ENCODE peak calls at places on chromosomes 12 and 14, in eight cellular contexts. K is fibroblast of lung, M is GM23248, G is HCT116, P is PC-3, L is mammary epithelial cell, S is hepatocyte, I is MM.1S. Z is an unnamed sample.

GRCh38 chr14:92780444-92780843 is 13.7 kb upstream of the GOLGA5 start:
- DNase-seq in I (no peak), K (peak), M (peak), S (no peak), P (peak), G (no peak), L (peak), Z (no peak)

GRCh38 chr14:76129851-76130576 is 21.7 kb upstream of the GPATCH2L start:
- DNase-seq in L (no peak), M (no peak), I (no peak), P (no peak), K (no peak), G (no peak), S (no peak), Z (no peak)

GRCh38 chr12:13744566-13744965 is 236.8 kb downstream of the GRIN2B start:
- DNase-seq in M (no peak), K (no peak), P (no peak), L (no peak), G (no peak), S (no peak), I (no peak), Z (no peak)

GRCh38 chr12:132117558-132117875 is 26.6 kb downstream of the DDX51 start:
- DNase-seq in G (peak), P (no peak), K (no peak), M (no peak), I (no peak), L (no peak), S (no peak), Z (no peak)

GRCh38 chr12:47729233-47729632 is 3.9 kb upstream of the ENDOU start:
- DNase-seq in I (no peak), L (peak), G (no peak), P (peak), M (peak), K (peak), S (no peak), Z (no peak)

GRCh38 chr12:104573-105081 is 38.1 kb downstream of the IQSEC3 start:
- DNase-seq in L (no peak), S (peak), M (peak), I (no peak), G (no peak), P (no peak), K (no peak), Z (peak)

GRCh38 chr12:38956337-38956736 is 50.9 kb upstream of the CPNE8 start:
- DNase-seq in I (no peak), L (peak), K (peak), S (no peak), M (peak), P (peak), G (no peak), Z (no peak)

GRCh38 chr12:60281522-60281921 is 685.7 kb downstream of the SLC16A7 start:
- DNase-seq in L (no peak), K (no peak), P (no peak), M (no peak), I (no peak), S (no peak), G (no peak), Z (no peak)

GRCh38 chr14:65414961-65415589 is 2.5 kb downstream of the FUT8 start:
- DNase-seq in L (no peak), K (peak), S (peak), M (peak), I (peak), P (peak), G (no peak), Z (peak)

GRCh38 chr12:120060196-120060595 is 56.4 kb downstream of the RAB35 start:
- DNase-seq in K (no peak), S (no peak), G (no peak), L (peak), I (no peak), M (no peak), P (no peak), Z (no peak)

GRCh38 chr14:101876539-101876938 is 87.8 kb upstream of the DYNC1H1 start:
- DNase-seq in G (no peak), S (peak), M (peak), I (peak), P (no peak), K (peak), L (no peak), Z (peak)

GRCh38 chr12:62190921-62191746 is 69.1 kb upstream of the USP15 start:
- DNase-seq in P (no peak), L (no peak), G (no peak), S (peak), M (peak), I (no peak), K (no peak), Z (no peak)

GRCh38 chr14:99685061-99685995 is 1.2 kb downstream of the CYP46A1 start:
- DNase-seq in G (no peak), S (peak), L (no peak), P (no peak), I (no peak), M (no peak), K (no peak), Z (no peak)

GRCh38 chr14:59275668-59276067 is 87.2 kb downstream of the DAAM1 start:
- DNase-seq in L (peak), P (peak), M (peak), K (peak), G (peak), S (peak), I (no peak), Z (no peak)

GRCh38 chr12:53048780-53049401 is 974 bp upstream of the TNS2 start:
- DNase-seq in S (peak), P (no peak), I (no peak), K (peak), G (no peak), L (no peak), M (peak), Z (no peak)

GRCh38 chr14:34300330-34300729 is 161.7 kb downstream of the SPTSSA start:
- DNase-seq in P (no peak), S (no peak), K (no peak), G (no peak), I (no peak), L (no peak), M (no peak), Z (no peak)

GRCh38 chr12:23168459-23168858 is 543.5 kb downstream of the ETNK1 start:
- DNase-seq in P (no peak), I (no peak), S (no peak), K (no peak), G (no peak), L (no peak), M (no peak), Z (no peak)

GRCh38 chr14:21267431-21267845 is 1.8 kb downstream of the HNRNPC start:
- DNase-seq in S (no peak), L (peak), K (no peak), P (peak), G (no peak), M (peak), I (peak), Z (no peak)

GRCh38 chr12:58196971-58197370 is 255.6 kb downstream of the ATP23 start:
- DNase-seq in I (no peak), L (no peak), G (no peak), K (no peak), P (no peak), S (no peak), M (no peak), Z (no peak)

GRCh38 chr12:70854138-70854537 is 66.4 kb downstream of the PTPRR start:
- DNase-seq in L (no peak), K (no peak), S (no peak), G (no peak), P (no peak), M (peak), I (no peak), Z (no peak)

GRCh38 chr14:90523544-90523943 is 126.7 kb downstream of the CALM1 start:
- DNase-seq in G (no peak), P (peak), M (peak), K (peak), S (no peak), L (no peak), I (no peak), Z (no peak)

GRCh38 chr12:54030889-54031860 is 1.7 kb upstream of the HOXC5 start:
- DNase-seq in L (no peak), I (no peak), M (peak), K (peak), S (peak), P (no peak), G (no peak), Z (no peak)

GRCh38 chr14:92997343-92998061 is 74.6 kb downstream of the CHGA start:
- DNase-seq in G (no peak), S (no peak), K (no peak), P (no peak), M (peak), L (no peak), I (no peak), Z (no peak)

GRCh38 chr12:133190176-133190575 is 8.9 kb downstream of the ZNF268 start:
- DNase-seq in K (no peak), G (no peak), S (no peak), I (no peak), M (no peak), L (no peak), P (peak), Z (no peak)

GRCh38 chr12:121222847-121223246 is 12.9 kb downstream of the P2RX4 start:
- DNase-seq in M (no peak), S (no peak), K (no peak), P (no peak), L (no peak), G (no peak), I (no peak), Z (no peak)

GRCh38 chr14:81110186-81110585 is 110.6 kb downstream of the GTF2A1 start:
- DNase-seq in L (no peak), K (no peak), M (no peak), I (no peak), S (no peak), G (no peak), P (no peak), Z (no peak)

GRCh38 chr12:101470939-101471338 is 4.2 kb upstream of the SPIC start:
- DNase-seq in G (no peak), I (no peak), K (no peak), M (no peak), P (no peak), L (no peak), S (no peak), Z (no peak)

GRCh38 chr12:67370979-67371378 is 101.8 kb downstream of the CAND1 start:
- DNase-seq in K (peak), P (no peak), L (no peak), I (no peak), S (no peak), M (peak), G (no peak), Z (no peak)

GRCh38 chr12:9732966-9733461 is at the start of gene CLECL1:
- DNase-seq in G (no peak), K (no peak), M (no peak), I (no peak), L (no peak), S (no peak), P (no peak), Z (no peak)

GRCh38 chr14:99517046-99517642 is 35.9 kb downstream of the CCNK start:
- DNase-seq in P (no peak), M (no peak), G (no peak), S (no peak), K (no peak), L (no peak), I (no peak), Z (no peak)

GRCh38 chr14:21098134-21098891 is at the start of gene ZNF219:
- DNase-seq in L (peak), I (no peak), P (peak), M (peak), K (peak), G (no peak), S (peak), Z (peak)

GRCh38 chr14:49769581-49770211 is 1.7 kb downstream of the KLHDC2 start:
- DNase-seq in L (no peak), K (no peak), G (no peak), I (no peak), S (no peak), P (no peak), M (no peak), Z (no peak)

GRCh38 chr12:47417146-47417545 is 288.7 kb downstream of the RPAP3 start:
- DNase-seq in M (no peak), K (no peak), L (peak), I (no peak), G (no peak), S (no peak), P (no peak), Z (no peak)

GRCh38 chr12:64088431-64089349 is 133.4 kb downstream of the KICS2 start:
- DNase-seq in G (peak), S (peak), P (peak), I (peak), K (peak), M (peak), L (peak), Z (no peak)

GRCh38 chr12:106446429-106447092 is 89.0 kb downstream of the POLR3B start:
- DNase-seq in S (no peak), L (no peak), G (no peak), I (no peak), K (peak), M (no peak), P (no peak), Z (no peak)

GRCh38 chr12:22935090-22935489 is 310.1 kb downstream of the ETNK1 start:
- DNase-seq in G (no peak), P (no peak), L (peak), K (no peak), M (peak), S (no peak), I (no peak), Z (no peak)

GRCh38 chr14:62301076-62301475 is 538.9 kb downstream of the SNAPC1 start:
- DNase-seq in P (no peak), K (peak), M (no peak), I (no peak), S (no peak), L (no peak), G (no peak), Z (no peak)

GRCh38 chr14:68520637-68521556 is 272.0 kb downstream of the ZFP36L1 start:
- DNase-seq in G (peak), M (no peak), K (peak), L (peak), S (peak), I (no peak), P (peak), Z (no peak)

GRCh38 chr12:49088190-49088931 is 6.2 kb downstream of the DHH start:
- DNase-seq in L (peak), M (peak), S (peak), G (peak), P (peak), I (peak), K (peak), Z (peak)

GRCh38 chr12:49088932-49089330 is 5.7 kb downstream of the DHH start:
- DNase-seq in P (no peak), L (no peak), S (no peak), M (no peak), G (no peak), K (no peak), I (no peak), Z (no peak)

GRCh38 chr12:49091836-49092085 is 2.8 kb downstream of the DHH start:
- DNase-seq in P (no peak), L (no peak), K (peak), I (no peak), S (no peak), M (no peak), G (no peak), Z (no peak)

GRCh38 chr12:49091056-49091835 is 3.4 kb downstream of the DHH start:
- DNase-seq in K (peak), M (peak), P (no peak), I (no peak), S (no peak), G (no peak), L (no peak), Z (no peak)

DNA sequence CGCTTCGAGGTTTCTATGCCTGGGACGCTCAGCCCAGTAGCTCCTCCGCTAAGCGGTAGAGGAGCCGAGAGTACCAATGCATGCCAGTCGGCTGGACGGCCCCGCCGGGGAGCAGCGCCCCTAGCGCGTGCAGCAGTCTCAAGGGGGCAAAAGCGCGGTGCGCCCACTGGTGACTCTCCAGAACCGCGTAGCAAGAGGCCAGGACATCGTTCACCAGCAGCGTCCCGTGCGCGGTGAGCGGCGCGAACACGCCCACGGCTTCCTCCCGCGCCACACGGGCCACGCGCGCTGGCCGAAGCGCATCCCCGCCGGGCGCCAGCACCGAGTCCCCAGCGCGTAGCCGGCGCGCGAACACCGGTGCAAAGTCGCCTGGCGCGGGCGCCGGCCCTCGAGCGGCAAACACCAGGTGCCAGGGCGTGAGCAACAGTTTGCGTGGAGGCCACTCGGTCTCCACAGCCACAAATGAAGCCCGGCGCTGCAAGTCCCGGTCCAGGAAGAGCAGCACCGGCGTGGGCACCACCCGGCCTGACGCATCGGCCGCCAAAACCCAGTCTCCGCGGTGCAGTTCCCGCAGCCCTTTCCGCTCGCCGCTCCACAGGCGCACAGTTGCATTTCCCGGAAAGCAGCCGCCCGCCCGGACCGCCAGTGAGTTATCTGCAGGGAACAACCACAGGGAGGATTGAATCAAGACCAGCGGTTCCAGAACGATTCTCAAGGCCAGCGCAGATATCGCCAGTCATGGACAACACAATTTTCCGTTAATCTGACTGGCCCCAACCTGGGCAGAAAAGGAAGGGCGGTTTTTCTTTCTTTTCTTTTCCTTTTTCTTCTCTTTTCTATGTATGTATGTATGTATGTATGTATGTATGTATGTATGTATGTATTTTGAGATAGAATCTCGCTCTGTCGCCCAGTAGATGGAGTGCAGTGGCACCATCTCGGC is 4.5 kb downstream of the DHH start:
- DNase-seq in P (peak), G (no peak), K (peak), M (peak), L (peak), I (peak), S (peak), Z (peak)
- TF ChIP-seq EZH2 in P (peak), G (no peak), K (no peak), M (no peak), L (peak), I (no peak), S (peak), Z (peak)

GRCh38 chr12:93430280-93430679 is 11.5 kb downstream of the UBE2N start:
- DNase-seq in I (no peak), L (no peak), S (no peak), G (no peak), M (no peak), K (peak), P (no peak), Z (no peak)

GRCh38 chr12:93438266-93439050 is 3.3 kb downstream of the UBE2N start:
- DNase-seq in P (no peak), I (no peak), S (no peak), M (no peak), G (no peak), K (no peak), L (no peak), Z (no peak)

GRCh38 chr12:93429852-93430251 is 11.9 kb downstream of the UBE2N start:
- DNase-seq in I (no peak), M (no peak), S (no peak), G (no peak), P (no peak), K (no peak), L (no peak), Z (no peak)

GRCh38 chr12:93429448-93429847 is 12.3 kb downstream of the UBE2N start:
- DNase-seq in M (no peak), K (no peak), G (no peak), I (no peak), P (no peak), L (peak), S (no peak), Z (no peak)

DNA sequence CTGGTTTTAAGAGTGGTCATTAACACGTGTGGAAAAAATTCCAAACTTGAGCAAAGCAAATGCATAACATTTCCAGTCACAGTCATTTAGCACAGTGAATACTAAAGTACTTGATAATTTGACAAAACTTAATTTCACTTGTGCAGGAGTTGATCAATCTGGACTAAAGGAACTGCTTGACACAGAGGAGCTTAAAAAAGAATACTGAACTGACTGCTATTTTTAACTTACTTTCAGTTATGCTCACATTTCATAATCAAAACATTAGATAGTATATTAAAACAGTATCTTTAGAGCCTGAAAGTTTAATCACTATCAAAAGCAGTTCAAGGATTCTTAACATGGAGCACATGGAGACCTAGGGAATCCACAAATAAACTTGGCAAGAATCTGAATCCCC is 7.4 kb downstream of the UBE2N start:
- DNase-seq in K (peak), S (no peak), G (no peak), I (peak), M (peak), L (no peak), P (no peak), Z (no peak)
- H3K4me2 ChIP-seq in K (peak), S (peak), G (no peak), I (peak), M (peak), L (no peak), P (no peak), Z (no peak)

GRCh38 chr12:96979532-96979931 is 72.5 kb downstream of the NEDD1 start:
- DNase-seq in K (no peak), I (no peak), L (no peak), P (no peak), S (no peak), G (no peak), M (no peak), Z (no peak)

GRCh38 chr12:96982671-96983070 is 75.6 kb downstream of the NEDD1 start:
- DNase-seq in P (no peak), K (no peak), I (no peak), M (no peak), G (no peak), S (no peak), L (no peak), Z (no peak)

GRCh38 chr12:96985515-96986362 is 78.7 kb downstream of the NEDD1 start:
- DNase-seq in S (peak), P (peak), K (no peak), M (peak), I (peak), G (peak), L (no peak), Z (no peak)

GRCh38 chr12:96986883-96987523 is 79.9 kb downstream of the NEDD1 start:
- DNase-seq in L (no peak), M (peak), S (peak), K (peak), I (peak), G (peak), P (peak), Z (peak)

DNA sequence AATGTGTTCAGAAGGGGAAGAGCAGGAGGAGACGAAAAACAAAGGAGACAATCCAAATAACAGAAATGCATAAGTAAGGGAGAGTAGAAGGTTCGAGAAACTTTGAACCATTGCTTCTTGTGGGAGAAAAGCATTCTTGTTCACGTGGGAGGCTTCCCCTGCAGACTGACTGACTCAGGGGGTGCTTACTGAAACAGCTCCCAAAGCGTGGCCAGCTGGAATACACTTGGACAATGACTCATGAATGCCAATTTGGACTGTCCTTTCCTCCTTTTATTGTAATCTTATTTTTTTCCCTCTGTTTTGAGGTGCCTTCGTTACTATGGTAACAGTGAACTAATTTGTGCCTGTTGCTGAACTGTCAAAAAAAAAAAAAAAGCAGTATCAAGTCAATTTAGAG is 74.0 kb downstream of the NEDD1 start:
- DNase-seq in S (peak), M (peak), K (peak), G (no peak), P (peak), I (no peak), L (peak), Z (no peak)
- H2AFZ ChIP-seq in S (no peak), M (peak), K (no peak), G (no peak), P (no peak), I (no peak), L (no peak), Z (no peak)

GRCh38 chr12:114690267-114691135 is 6.5 kb upstream of the TBX3 start:
- DNase-seq in K (no peak), I (no peak), G (no peak), S (no peak), M (no peak), L (no peak), P (no peak), Z (no peak)
- TF ChIP-seq EZH2 in K (no peak), I (no peak), G (no peak), S (no peak), M (no peak), L (no peak), P (no peak), Z (no peak)

GRCh38 chr12:108310489-108310888 is 28.6 kb downstream of the CMKLR1 start:
- DNase-seq in K (peak), M (no peak), P (no peak), L (no peak), I (no peak), G (no peak), S (peak), Z (no peak)
- H3K4me2 ChIP-seq in K (no peak), M (no peak), P (no peak), L (no peak), I (no peak), G (no peak), S (no peak), Z (no peak)

Z was measured in DND-41.